ENCODE peak calls at places on chromosome 17, in four cellular contexts. U is pancreas, K is tibial nerve, Q is stomach. F is an unnamed sample. For H3K4me1, the result is how much of the 10 kb centered on the place peaks cover.

GRCh38 chr17:82440991-82441627 is 9.4 kb downstream of the CYBC1 start:
- DNase-seq in U (no peak), K (no peak), Q (no peak), F (no peak)

GRCh38 chr17:15496735-15497134 is 29.3 kb upstream of the CDRT4 start:
- DNase-seq in K (no peak), U (no peak), Q (no peak), F (no peak)

GRCh38 chr17:1764274-1764673 is 2.4 kb downstream of the SERPINF1 start:
- DNase-seq in Q (peak), K (peak), U (no peak), F (peak)

GRCh38 chr17:47276868-47277267 is 23.2 kb downstream of the ITGB3 start:
- DNase-seq in K (peak), Q (peak), U (peak), F (no peak)

GRCh38 chr17:60060474-60060873 is 18.2 kb downstream of the HEATR6 start:
- DNase-seq in K (no peak), Q (no peak), U (no peak), F (no peak)

GRCh38 chr17:41498276-41498675 is 7.1 kb downstream of the KRT13 start:
- DNase-seq in U (no peak), Q (no peak), K (no peak), F (no peak)

GRCh38 chr17:28959471-28959871 is 8.2 kb upstream of the PHF12 start:
- DNase-seq in Q (no peak), U (no peak), K (no peak), F (no peak)

GRCh38 chr17:4438162-4438944 is 4.6 kb downstream of the SPNS3 start:
- DNase-seq in Q (no peak), K (no peak), U (no peak), F (no peak)

GRCh38 chr17:45428954-45429337 is 3.7 kb downstream of the ARHGAP27 start:
- DNase-seq in Q (no peak), K (no peak), U (no peak), F (peak)

GRCh38 chr17:80991645-80992076 is at the start of gene CHMP6:
- DNase-seq in Q (peak), U (peak), K (peak), F (peak)

GRCh38 chr17:81239714-81240555 is 817 bp downstream of the NDUFAF8 start:
- DNase-seq in K (no peak), Q (no peak), U (no peak), F (no peak)

GRCh38 chr17:41284546-41284945 is 9.0 kb downstream of the KRTAP9-7 start:
- DNase-seq in K (no peak), U (no peak), Q (no peak), F (no peak)

GRCh38 chr17:64174686-64175456 is 44.9 kb upstream of the ERN1 start:
- DNase-seq in K (no peak), U (peak), Q (no peak), F (peak)

GRCh38 chr17:79820959-79821330 is 18.3 kb downstream of the CBX4 start:
- DNase-seq in Q (no peak), U (no peak), K (no peak), F (no peak)

GRCh38 chr17:59897090-59897489 is 4.2 kb downstream of the RPS6KB1 start:
- DNase-seq in U (no peak), K (no peak), Q (no peak), F (no peak)

GRCh38 chr17:9360610-9361571 is 214.7 kb downstream of the STX8 start:
- DNase-seq in U (no peak), Q (no peak), K (no peak), F (no peak)

GRCh38 chr17:69030145-69030544 is 30.6 kb downstream of the ABCA9 start:
- DNase-seq in K (no peak), U (no peak), Q (no peak), F (no peak)

GRCh38 chr17:81977211-81978091 is at the start of gene ASPSCR1:
- DNase-seq in U (peak), K (peak), Q (peak), F (peak)

GRCh38 chr17:59420901-59421300 is 89.4 kb downstream of the YPEL2 start:
- DNase-seq in K (no peak), Q (no peak), U (peak), F (no peak)

GRCh38 chr17:29557085-29557697 is 9.6 kb downstream of the ABHD15 start:
- DNase-seq in K (no peak), Q (no peak), U (no peak), F (no peak)

GRCh38 chr17:6713130-6713917 is at the start of gene SLC13A5:
- DNase-seq in K (no peak), Q (no peak), U (no peak), F (no peak)

GRCh38 chr17:17868637-17869522 is 32.1 kb upstream of the SREBF1 start:
- DNase-seq in Q (no peak), K (no peak), U (no peak), F (no peak)

GRCh38 chr17:29645516-29646051 is 22.9 kb upstream of the CORO6 start:
- DNase-seq in U (no peak), K (peak), Q (peak), F (peak)

GRCh38 chr17:21359483-21359840 is 16.7 kb upstream of the KCNJ12 start:
- DNase-seq in K (no peak), U (no peak), Q (no peak), F (no peak)

GRCh38 chr17:54280741-54281140 is 458.0 kb downstream of the KIF2B start:
- DNase-seq in U (no peak), K (no peak), Q (no peak), F (no peak)

GRCh38 chr17:80877095-80877828 is 114.4 kb upstream of the CHMP6 start:
- DNase-seq in U (no peak), Q (no peak), K (no peak), F (peak)

GRCh38 chr17:8726477-8726876 is 18.2 kb downstream of the CCDC42 start:
- DNase-seq in Q (no peak), K (no peak), U (no peak), F (no peak)

GRCh38 chr17:11240841-11241610 is at the start of gene SHISA6:
- DNase-seq in Q (no peak), U (no peak), K (no peak), F (no peak)

GRCh38 chr17:2935622-2936021 is 127.8 kb downstream of the OR1D5 start:
- DNase-seq in U (no peak), K (no peak), Q (no peak), F (no peak)

GRCh38 chr17:50318551-50319310 is 27.2 kb upstream of the XYLT2 start:
- DNase-seq in U (no peak), K (no peak), Q (no peak), F (no peak)

DNA sequence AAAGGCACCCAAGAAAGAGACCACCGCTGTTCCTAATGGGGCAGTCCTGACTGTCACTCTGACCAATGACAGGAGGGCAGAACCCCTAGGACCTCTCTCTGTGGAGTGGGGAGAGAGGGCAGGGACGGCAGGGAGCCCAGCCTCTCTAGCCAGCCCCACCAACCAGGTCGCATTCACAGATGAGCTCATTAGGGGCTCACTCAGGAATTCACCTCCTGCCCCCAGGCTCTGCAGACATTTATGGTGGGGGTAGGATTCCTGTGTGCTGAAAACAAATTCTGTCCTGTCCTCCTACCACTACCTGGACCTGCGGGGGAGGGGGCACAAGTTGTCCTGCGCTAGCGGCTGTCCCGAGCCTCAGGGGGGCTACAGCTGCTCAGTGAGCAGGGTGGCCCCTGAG is 27.7 kb upstream of the GPRC5C start:
- DNase-seq in U (no peak), K (no peak), Q (no peak), F (no peak)
- H3K27ac ChIP-seq in U (no peak), K (no peak), Q (peak), F (no peak)

GRCh38 chr17:19380551-19381284 is 2.4 kb downstream of the MAPK7 start:
- DNase-seq in K (no peak), Q (no peak), U (no peak), F (no peak)

GRCh38 chr17:19379306-19380075 is 1.2 kb downstream of the MAPK7 start:
- DNase-seq in K (no peak), U (no peak), Q (no peak), F (no peak)

GRCh38 chr17:19376799-19377198 is 1.5 kb upstream of the MAPK7 start:
- DNase-seq in K (no peak), Q (no peak), U (no peak), F (no peak)

GRCh38 chr17:19378416-19379293 is at the start of gene MAPK7:
- DNase-seq in K (no peak), U (no peak), Q (no peak), F (no peak)

GRCh38 chr17:19377602-19378415 is 489 bp upstream of the MAPK7 start:
- DNase-seq in U (peak), K (peak), Q (peak), F (peak)
- TF ChIP-seq CTCF in U (no peak), K (no peak), Q (no peak), F (peak)

DNA sequence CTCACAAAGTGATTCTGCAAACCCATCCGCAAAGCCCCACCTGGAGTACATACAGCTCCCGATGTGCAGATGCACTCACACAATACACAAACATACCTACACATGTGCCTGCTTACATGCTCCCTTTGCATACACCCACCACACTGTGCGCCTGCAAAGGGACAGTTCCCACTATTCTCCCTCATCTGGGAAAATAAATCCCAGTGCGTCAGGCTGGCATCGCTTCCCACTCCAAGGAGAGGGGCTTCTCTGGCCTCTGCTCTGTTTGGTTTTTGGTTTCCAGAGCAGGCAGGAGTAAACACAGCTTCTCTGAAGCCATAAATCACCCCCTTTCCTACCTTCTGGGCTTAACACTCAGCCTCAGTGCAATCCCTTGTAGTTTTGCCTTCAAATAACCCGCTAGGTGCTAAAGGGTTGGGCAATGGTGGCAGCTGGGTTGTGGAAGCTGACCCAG is 14.7 kb downstream of the HOXB4 start:
- DNase-seq in U (no peak), Q (no peak), K (no peak), F (no peak)
- H3K4me1 ChIP-seq in U (under half), Q (under half), K (under half), F (half or more)

DNA sequence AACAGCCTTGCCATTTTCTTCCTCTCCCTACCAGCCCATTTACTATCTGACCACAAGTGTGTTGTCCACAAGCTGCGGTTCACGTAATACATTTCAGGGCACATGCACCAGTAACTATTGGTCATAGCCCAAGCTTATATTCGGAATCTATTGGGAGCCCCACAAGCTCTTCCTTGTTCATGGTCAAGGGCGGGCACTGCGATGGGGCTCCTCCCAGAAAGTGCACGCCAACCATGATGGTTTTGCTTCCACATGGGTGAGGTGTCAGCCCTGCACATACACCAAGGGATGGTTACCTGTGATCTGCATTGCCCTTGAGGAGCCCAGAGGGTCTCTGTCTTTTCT is 12.1 kb downstream of the THRA start:
- DNase-seq in K (no peak), U (no peak), Q (no peak), F (no peak)
- H3K27ac ChIP-seq in K (peak), U (peak), Q (peak), F (peak)

DNA sequence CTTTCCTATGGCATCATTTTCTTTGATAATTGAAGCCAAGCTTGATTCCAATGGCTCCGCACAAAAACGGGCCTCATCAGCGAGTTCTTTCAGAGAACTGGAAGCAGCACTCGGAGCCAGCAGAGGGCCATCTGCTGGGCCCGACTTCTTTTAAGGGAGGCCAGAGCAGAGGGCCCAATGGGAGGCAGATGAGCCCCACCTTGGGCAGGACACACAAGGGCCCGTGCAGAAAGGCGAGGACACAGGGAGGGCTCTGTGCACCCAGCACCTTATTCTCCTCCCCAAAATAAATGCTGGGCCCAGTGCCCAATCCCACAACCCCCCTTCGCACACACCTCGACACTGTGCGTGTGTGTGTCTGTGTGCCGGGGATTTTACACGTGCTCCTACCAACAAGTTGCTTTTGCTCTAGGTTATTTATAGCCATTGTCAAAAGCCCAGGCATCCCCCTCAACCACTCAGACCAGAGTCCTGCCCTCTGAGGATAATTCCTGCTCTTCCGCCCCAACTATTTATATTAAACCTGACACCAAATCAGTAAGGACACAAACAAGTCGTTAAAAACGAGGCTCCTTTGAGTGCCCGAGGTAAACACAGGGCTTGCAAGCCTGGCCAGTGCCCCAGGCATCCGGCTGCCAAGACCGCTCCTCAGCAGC is 6.8 kb downstream of the AXIN2 start:
- DNase-seq in Q (no peak), K (no peak), U (no peak), F (no peak)
- TF ChIP-seq CTCF in Q (no peak), K (peak), U (no peak), F (peak)

GRCh38 chr17:67833134-67833533 is 7.8 kb downstream of the BPTF start:
- DNase-seq in U (no peak), Q (no peak), K (no peak), F (no peak)
- H3K4me1 ChIP-seq in U (under half), Q (under half), K (under half), F (half or more)

DNA sequence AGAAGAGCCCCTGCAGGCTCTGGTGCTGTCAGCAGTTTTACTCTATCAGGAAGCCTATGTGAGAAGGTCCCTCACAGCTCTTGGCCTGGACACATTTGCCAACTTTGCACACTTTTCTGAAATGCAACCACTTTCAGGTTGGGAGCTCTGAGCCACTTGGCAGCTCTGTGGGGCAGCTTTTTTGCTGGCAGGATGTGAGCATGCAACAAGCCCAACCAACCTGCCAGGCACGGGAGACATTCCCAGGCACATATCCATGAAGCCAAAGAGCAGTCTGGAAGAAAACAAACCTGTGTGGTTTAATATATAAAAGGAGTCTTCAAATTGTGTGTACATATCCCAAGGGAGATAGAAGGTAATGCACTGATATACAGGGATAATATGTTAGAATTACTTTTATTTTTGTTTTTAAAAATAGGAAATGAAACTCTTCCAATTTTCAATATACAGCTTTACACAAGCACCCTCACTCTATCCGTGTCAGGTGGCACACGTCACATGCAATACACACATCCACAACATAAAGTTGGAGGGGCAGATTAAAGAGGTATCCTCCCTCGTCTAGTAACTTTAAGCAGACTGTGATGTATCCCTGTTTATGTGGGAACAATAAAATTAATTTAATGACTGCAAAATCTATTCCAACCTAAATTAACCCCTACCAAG is 57.4 kb upstream of the COX10 start:
- DNase-seq in K (no peak), Q (no peak), U (peak), F (no peak)
- H3K27ac ChIP-seq in K (no peak), Q (no peak), U (no peak), F (no peak)